ENCODE peak calls at places on chromosome X, in four cellular contexts. K, W, A and S are unnamed samples.

GRCh38 chrX:10415704-10416001 is 204.7 kb downstream of the MID1 start:
- DNase-seq in W (no peak), K (no peak), A (no peak), S (no peak)

GRCh38 chrX:95903490-95903889 is 781.2 kb upstream of the DIAPH2 start:
- DNase-seq in K (peak), W (no peak), A (no peak), S (peak)

GRCh38 chrX:15781964-15782711 is 8.1 kb upstream of the ZRSR2 start:
- DNase-seq in W (no peak), A (no peak), K (no peak), S (no peak)

GRCh38 chrX:100680756-100681155 is 36.8 kb downstream of the SRPX2 start:
- DNase-seq in A (no peak), K (no peak), W (no peak), S (no peak)

GRCh38 chrX:39331062-39331704 is 529.9 kb downstream of the MID1IP1 start:
- DNase-seq in A (no peak), W (no peak), K (no peak), S (no peak)

GRCh38 chrX:20056704-20057103 is 60.0 kb downstream of the MAP7D2 start:
- DNase-seq in K (peak), A (peak), W (peak), S (peak)

GRCh38 chrX:45001038-45001437 is 128.1 kb downstream of the KDM6A start:
- DNase-seq in A (no peak), W (no peak), K (peak), S (no peak)

GRCh38 chrX:15973299-15973698 is 118.7 kb upstream of the AP1S2 start:
- DNase-seq in K (peak), W (peak), A (no peak), S (peak)

GRCh38 chrX:27597506-27597905 is 7.4 kb downstream of the DCAF8L2 start:
- DNase-seq in W (no peak), A (no peak), K (no peak), S (no peak)

GRCh38 chrX:130097507-130098201 is 12.6 kb downstream of the ELF4 start:
- DNase-seq in W (peak), K (peak), A (peak), S (peak)

GRCh38 chrX:15646031-15646430 is 18.6 kb downstream of the CLTRN start:
- DNase-seq in K (no peak), W (no peak), A (no peak), S (no peak)